ENCODE peak calls at places on chromosomes 3 and 15, in four cellular contexts. One of them, this sample, is unnamed.

GRCh38 chr15:30791239-30791638 is 112.5 kb upstream of the FAN1 start:
- DNase-seq in IMR-90: no peak
- DNase-seq in H1: peak
- DNase-seq in H9: peak
- DNase-seq in this sample: peak

GRCh38 chr15:101121511-101122090 is 130.2 kb downstream of the CHSY1 start:
- DNase-seq in IMR-90: peak
- DNase-seq in H1: peak
- DNase-seq in H9: peak
- DNase-seq in this sample: peak

GRCh38 chr3:65425880-65426279 is 612.8 kb downstream of the MAGI1 start:
- DNase-seq in IMR-90: peak
- DNase-seq in H1: no peak
- DNase-seq in H9: no peak
- DNase-seq in this sample: peak

GRCh38 chr15:74206801-74207281 is 4.3 kb upstream of the STRA6 start:
- DNase-seq in IMR-90: no peak
- DNase-seq in H1: no peak
- DNase-seq in H9: no peak
- DNase-seq in this sample: no peak

GRCh38 chr15:41790756-41791546 is 16.7 kb downstream of the MAPKBP1 start:
- DNase-seq in IMR-90: peak
- DNase-seq in H1: no peak
- DNase-seq in H9: no peak
- DNase-seq in this sample: peak

GRCh38 chr3:66403268-66403990 is 97.4 kb downstream of the LRIG1 start:
- DNase-seq in IMR-90: peak
- DNase-seq in H1: no peak
- DNase-seq in H9: no peak
- DNase-seq in this sample: no peak

GRCh38 chr15:92809880-92810361 is 90.2 kb upstream of the CHD2 start:
- DNase-seq in IMR-90: peak
- DNase-seq in H1: no peak
- DNase-seq in H9: no peak
- DNase-seq in this sample: peak

GRCh38 chr3:37973250-37974054 is 17.1 kb upstream of the VILL start:
- DNase-seq in IMR-90: peak
- DNase-seq in H1: no peak
- DNase-seq in H9: no peak
- DNase-seq in this sample: peak

GRCh38 chr15:25504307-25504706 is 65.5 kb upstream of the UBE3A start:
- DNase-seq in IMR-90: peak
- DNase-seq in H1: no peak
- DNase-seq in H9: no peak
- DNase-seq in this sample: no peak

GRCh38 chr3:76756578-76756977 is 283.3 kb upstream of the ROBO2 start:
- DNase-seq in IMR-90: no peak
- DNase-seq in H1: no peak
- DNase-seq in H9: no peak
- DNase-seq in this sample: no peak

GRCh38 chr3:32177702-32178198 is 60.7 kb upstream of the CMTM8 start:
- DNase-seq in IMR-90: peak
- DNase-seq in H1: peak
- DNase-seq in H9: peak
- DNase-seq in this sample: peak

GRCh38 chr3:167810236-167810635 is 74.7 kb downstream of the SERPINI1 start:
- DNase-seq in IMR-90: no peak
- DNase-seq in H1: no peak
- DNase-seq in H9: no peak
- DNase-seq in this sample: no peak

GRCh38 chr3:9028134-9028533 is 64.9 kb upstream of the RAD18 start:
- DNase-seq in IMR-90: peak
- DNase-seq in H1: no peak
- DNase-seq in H9: no peak
- DNase-seq in this sample: no peak

GRCh38 chr15:81271761-81272644 is 51.9 kb downstream of the STARD5 start:
- DNase-seq in IMR-90: no peak
- DNase-seq in H1: no peak
- DNase-seq in H9: no peak
- DNase-seq in this sample: no peak

GRCh38 chr15:77402740-77403379 is 17.0 kb downstream of the PEAK1 start:
- DNase-seq in IMR-90: peak
- DNase-seq in H1: no peak
- DNase-seq in H9: no peak
- DNase-seq in this sample: no peak

GRCh38 chr3:181369637-181370036 is 342.1 kb upstream of the SOX2 start:
- DNase-seq in IMR-90: no peak
- DNase-seq in H1: no peak
- DNase-seq in H9: no peak
- DNase-seq in this sample: no peak

GRCh38 chr3:180762866-180763265 is 83.6 kb upstream of the CCDC39 start:
- DNase-seq in IMR-90: no peak
- DNase-seq in H1: no peak
- DNase-seq in H9: no peak
- DNase-seq in this sample: no peak

GRCh38 chr3:195441476-195441970 is 1.3 kb downstream of the ACAP2 start:
- DNase-seq in IMR-90: peak
- DNase-seq in H1: no peak
- DNase-seq in H9: no peak
- DNase-seq in this sample: no peak

GRCh38 chr3:185103359-185104127 is 49.3 kb downstream of the C3orf70 start:
- DNase-seq in IMR-90: no peak
- DNase-seq in H1: no peak
- DNase-seq in H9: no peak
- DNase-seq in this sample: no peak

GRCh38 chr3:58093573-58094195 is 85.5 kb downstream of the FLNB start:
- DNase-seq in IMR-90: peak
- DNase-seq in H1: no peak
- DNase-seq in H9: no peak
- DNase-seq in this sample: peak

GRCh38 chr15:71526061-71526460 is 284.3 kb upstream of the NR2E3 start:
- DNase-seq in IMR-90: peak
- DNase-seq in H1: no peak
- DNase-seq in H9: no peak
- DNase-seq in this sample: peak

GRCh38 chr3:87298111-87298718 is 21.8 kb upstream of the POU1F1 start:
- DNase-seq in IMR-90: peak
- DNase-seq in H1: no peak
- DNase-seq in H9: no peak
- DNase-seq in this sample: peak

GRCh38 chr3:129052675-129053074 is 7.9 kb upstream of the GP9 start:
- DNase-seq in IMR-90: no peak
- DNase-seq in H1: no peak
- DNase-seq in H9: no peak
- DNase-seq in this sample: no peak

GRCh38 chr3:90015688-90016356 is 908.4 kb downstream of the EPHA3 start:
- DNase-seq in IMR-90: peak
- DNase-seq in H1: no peak
- DNase-seq in H9: no peak
- DNase-seq in this sample: peak

GRCh38 chr15:45157974-45158373 is 28.2 kb downstream of the DUOX1 start:
- DNase-seq in IMR-90: peak
- DNase-seq in H1: no peak
- DNase-seq in H9: no peak
- DNase-seq in this sample: peak

GRCh38 chr15:62494144-62494543 is 329.1 kb upstream of the C2CD4B start:
- DNase-seq in IMR-90: no peak
- DNase-seq in H1: no peak
- DNase-seq in H9: no peak
- DNase-seq in this sample: peak

GRCh38 chr15:90035095-90035834 is 34.1 kb downstream of the ZNF710 start:
- DNase-seq in IMR-90: peak
- DNase-seq in H1: no peak
- DNase-seq in H9: no peak
- DNase-seq in this sample: peak

GRCh38 chr3:189947948-189948723 is 172.6 kb downstream of the P3H2 start:
- DNase-seq in IMR-90: peak
- DNase-seq in H1: no peak
- DNase-seq in H9: no peak
- DNase-seq in this sample: peak

GRCh38 chr3:136277634-136278033 is 27.5 kb downstream of the PCCB start:
- DNase-seq in IMR-90: no peak
- DNase-seq in H1: peak
- DNase-seq in H9: peak
- DNase-seq in this sample: peak

GRCh38 chr3:121750087-121750415 is 510 bp upstream of the GOLGB1 start:
- DNase-seq in IMR-90: no peak
- DNase-seq in H1: no peak
- DNase-seq in H9: no peak
- DNase-seq in this sample: no peak

GRCh38 chr3:121748638-121749275 is 784 bp downstream of the GOLGB1 start:
- DNase-seq in IMR-90: peak
- DNase-seq in H1: no peak
- DNase-seq in H9: no peak
- DNase-seq in this sample: no peak

GRCh38 chr3:121752261-121752660 is 2.7 kb upstream of the GOLGB1 start:
- DNase-seq in IMR-90: no peak
- DNase-seq in H1: no peak
- DNase-seq in H9: no peak
- DNase-seq in this sample: peak

GRCh38 chr3:121747976-121748375 is 1.6 kb downstream of the GOLGB1 start:
- DNase-seq in IMR-90: no peak
- DNase-seq in H1: no peak
- DNase-seq in H9: no peak
- DNase-seq in this sample: peak

DNA sequence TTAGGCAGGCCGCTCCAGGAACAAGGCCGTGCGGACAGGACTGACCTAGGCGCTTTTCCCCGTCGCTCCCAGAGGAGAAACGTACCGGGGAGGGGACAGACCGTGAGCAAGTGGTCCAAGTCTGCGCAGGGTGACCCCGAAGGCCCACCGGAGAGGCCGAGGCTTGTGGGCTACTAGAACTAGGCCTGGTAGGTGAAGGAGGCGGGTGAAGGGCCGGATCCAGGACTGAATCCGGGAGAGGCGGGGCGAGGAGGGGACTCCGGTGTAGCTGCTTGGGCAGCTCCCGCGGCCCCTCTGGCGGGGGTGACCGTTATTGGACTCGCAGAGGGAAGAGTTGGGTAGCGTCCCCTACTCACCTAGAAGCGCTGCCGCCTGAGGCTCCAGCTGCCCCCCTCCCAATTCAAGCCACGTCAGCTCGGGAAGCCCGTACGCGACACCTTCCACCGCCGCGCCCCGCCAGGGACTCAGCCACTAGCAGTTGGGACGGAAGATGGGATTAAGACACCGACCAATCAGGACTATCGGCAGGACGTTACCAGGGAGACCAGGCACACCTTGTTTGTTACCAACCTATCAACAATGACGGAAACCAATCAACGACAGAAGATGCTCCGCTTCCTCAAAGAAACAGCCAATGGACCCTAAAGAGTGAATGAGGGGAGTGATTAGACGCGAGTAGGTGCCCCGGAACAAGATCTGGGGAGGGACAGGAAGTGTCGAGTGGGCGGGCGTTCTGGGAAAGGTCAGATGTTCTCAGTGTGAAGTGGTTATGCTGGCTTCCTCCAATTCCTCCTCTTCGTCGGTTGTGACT is at the start of gene GOLGB1:
- DNase-seq in IMR-90: peak
- DNase-seq in H1: peak
- DNase-seq in H9: peak
- DNase-seq in this sample: peak
- H2BK5ac ChIP-seq in IMR-90: peak
- H2BK5ac ChIP-seq in H1: peak
- H2BK5ac ChIP-seq in H9: no peak
- H2BK5ac ChIP-seq in this sample: no peak

GRCh38 chr3:115628075-115628412 is 4.7 kb downstream of the GAP43 start:
- DNase-seq in IMR-90: no peak
- DNase-seq in H1: no peak
- DNase-seq in H9: no peak
- DNase-seq in this sample: no peak

GRCh38 chr3:115633467-115633866 is 10.2 kb downstream of the GAP43 start:
- DNase-seq in IMR-90: no peak
- DNase-seq in H1: no peak
- DNase-seq in H9: no peak
- DNase-seq in this sample: no peak

GRCh38 chr3:115634052-115634451 is 10.7 kb downstream of the GAP43 start:
- DNase-seq in IMR-90: no peak
- DNase-seq in H1: no peak
- DNase-seq in H9: no peak
- DNase-seq in this sample: no peak

GRCh38 chr3:115632026-115632425 is 8.7 kb downstream of the GAP43 start:
- DNase-seq in IMR-90: no peak
- DNase-seq in H1: no peak
- DNase-seq in H9: no peak
- DNase-seq in this sample: no peak

DNA sequence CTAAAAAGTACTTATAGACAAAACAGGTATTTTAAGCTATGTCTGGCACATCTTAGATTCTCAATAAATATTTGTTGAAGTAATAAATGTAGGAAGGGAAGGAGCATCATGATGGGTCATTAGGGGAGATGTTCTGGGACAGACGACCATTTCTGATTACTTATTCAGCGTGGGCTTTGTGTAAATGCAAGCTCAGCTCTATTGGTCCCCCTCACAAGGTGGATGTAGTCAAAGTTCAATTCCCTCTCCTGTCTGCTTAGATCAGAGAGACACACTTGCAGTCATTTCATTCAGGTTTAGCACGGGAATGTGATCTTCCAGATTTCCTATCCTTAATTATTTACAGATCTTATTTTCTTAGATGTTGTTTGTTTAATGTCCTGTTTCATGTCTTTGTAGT is 7.5 kb downstream of the GAP43 start:
- DNase-seq in IMR-90: no peak
- DNase-seq in H1: no peak
- DNase-seq in H9: no peak
- DNase-seq in this sample: no peak
- H4K5ac ChIP-seq in IMR-90: no peak
- H4K5ac ChIP-seq in H1: no peak
- H4K5ac ChIP-seq in H9: no peak
- H4K5ac ChIP-seq in this sample: no peak

GRCh38 chr3:112651516-112651915 is 10.6 kb upstream of the CCDC80 start:
- DNase-seq in IMR-90: peak
- DNase-seq in H1: no peak
- DNase-seq in H9: no peak
- DNase-seq in this sample: no peak
- H3K4ac ChIP-seq in IMR-90: peak
- H3K4ac ChIP-seq in H1: no peak
- H3K4ac ChIP-seq in H9: no peak
- H3K4ac ChIP-seq in this sample: no peak

GRCh38 chr15:95655089-95655488 is 675.4 kb upstream of the NR2F2 start:
- DNase-seq in IMR-90: peak
- DNase-seq in H1: no peak
- DNase-seq in H9: no peak
- DNase-seq in this sample: no peak

GRCh38 chr15:95647878-95648277 is 682.6 kb upstream of the NR2F2 start:
- DNase-seq in IMR-90: no peak
- DNase-seq in H1: no peak
- DNase-seq in H9: no peak
- DNase-seq in this sample: no peak

GRCh38 chr15:95653361-95653805 is 677.1 kb upstream of the NR2F2 start:
- DNase-seq in IMR-90: no peak
- DNase-seq in H1: no peak
- DNase-seq in H9: no peak
- DNase-seq in this sample: no peak
- H2BK5ac ChIP-seq in IMR-90: no peak
- H2BK5ac ChIP-seq in H1: no peak
- H2BK5ac ChIP-seq in H9: no peak
- H2BK5ac ChIP-seq in this sample: no peak

GRCh38 chr3:52447512-52448355 is 2.8 kb upstream of the SEMA3G start:
- DNase-seq in IMR-90: no peak
- DNase-seq in H1: no peak
- DNase-seq in H9: peak
- DNase-seq in this sample: no peak
- H4K5ac ChIP-seq in IMR-90: no peak
- H4K5ac ChIP-seq in H1: no peak
- H4K5ac ChIP-seq in H9: no peak
- H4K5ac ChIP-seq in this sample: no peak

This sample was measured in mesendoderm.